ENCODE peak calls at places on chromosome 4, in seven cellular contexts. One of them, this sample, is unnamed.

GRCh38 chr4:22444813-22445212 is 71.1 kb downstream of the ADGRA3 start:
- DNase-seq in choroid plexus epithelial cell: no peak
- DNase-seq in HCT116: no peak
- DNase-seq in IMR-90: no peak
- DNase-seq in nephron progenitor cell: no peak
- DNase-seq in HFF-Myc: no peak
- DNase-seq in OCI-LY7: no peak
- DNase-seq in this sample: no peak

GRCh38 chr4:129839687-129840086 is 743.7 kb downstream of the C4orf33 start:
- DNase-seq in choroid plexus epithelial cell: peak; percentile 13
- DNase-seq in HCT116: no peak
- DNase-seq in IMR-90: no peak
- DNase-seq in nephron progenitor cell: no peak
- DNase-seq in HFF-Myc: no peak
- DNase-seq in OCI-LY7: no peak
- DNase-seq in this sample: no peak

GRCh38 chr4:39469429-39470077 is 10.7 kb downstream of the LIAS start:
- DNase-seq in choroid plexus epithelial cell: peak; percentile 90
- DNase-seq in HCT116: peak; percentile 86
- DNase-seq in IMR-90: peak; percentile 87
- DNase-seq in nephron progenitor cell: peak; percentile 41
- DNase-seq in HFF-Myc: peak; percentile 74
- DNase-seq in OCI-LY7: peak; percentile 80
- DNase-seq in this sample: peak; percentile 42

GRCh38 chr4:3869661-3870566 is 103.7 kb downstream of the ADRA2C start:
- DNase-seq in choroid plexus epithelial cell: no peak
- DNase-seq in HCT116: no peak
- DNase-seq in IMR-90: no peak
- DNase-seq in nephron progenitor cell: no peak
- DNase-seq in HFF-Myc: no peak
- DNase-seq in OCI-LY7: no peak
- DNase-seq in this sample: peak; percentile 19

GRCh38 chr4:52956691-52957090 is 94.6 kb downstream of the RASL11B start:
- DNase-seq in choroid plexus epithelial cell: peak; percentile 10
- DNase-seq in HCT116: no peak
- DNase-seq in IMR-90: peak; percentile 33
- DNase-seq in nephron progenitor cell: no peak
- DNase-seq in HFF-Myc: no peak
- DNase-seq in OCI-LY7: no peak
- DNase-seq in this sample: no peak

GRCh38 chr4:40995850-40996249 is 218.5 kb downstream of the APBB2 start:
- DNase-seq in choroid plexus epithelial cell: peak; percentile 76
- DNase-seq in HCT116: no peak
- DNase-seq in IMR-90: peak; percentile 83
- DNase-seq in nephron progenitor cell: no peak
- DNase-seq in HFF-Myc: no peak
- DNase-seq in OCI-LY7: peak; percentile 20
- DNase-seq in this sample: no peak

GRCh38 chr4:179059396-179059795 is 1617.2 kb upstream of the AGA start:
- DNase-seq in choroid plexus epithelial cell: no peak
- DNase-seq in HCT116: no peak
- DNase-seq in IMR-90: no peak
- DNase-seq in nephron progenitor cell: no peak
- DNase-seq in HFF-Myc: no peak
- DNase-seq in OCI-LY7: no peak
- DNase-seq in this sample: no peak

GRCh38 chr4:24164054-24164453 is 274.2 kb upstream of the PPARGC1A start:
- DNase-seq in choroid plexus epithelial cell: peak; percentile 8
- DNase-seq in HCT116: no peak
- DNase-seq in IMR-90: peak; percentile 39
- DNase-seq in nephron progenitor cell: no peak
- DNase-seq in HFF-Myc: no peak
- DNase-seq in OCI-LY7: no peak
- DNase-seq in this sample: no peak

GRCh38 chr4:40307627-40308497 is 27.3 kb upstream of the CHRNA9 start:
- DNase-seq in choroid plexus epithelial cell: no peak
- DNase-seq in HCT116: no peak
- DNase-seq in IMR-90: no peak
- DNase-seq in nephron progenitor cell: no peak
- DNase-seq in HFF-Myc: no peak
- DNase-seq in OCI-LY7: peak; percentile 87
- DNase-seq in this sample: no peak

GRCh38 chr4:24551492-24552330 is 32.6 kb downstream of the DHX15 start:
- DNase-seq in choroid plexus epithelial cell: peak; percentile 61
- DNase-seq in HCT116: peak; percentile 2
- DNase-seq in IMR-90: peak; percentile 70
- DNase-seq in nephron progenitor cell: no peak
- DNase-seq in HFF-Myc: no peak
- DNase-seq in OCI-LY7: no peak
- DNase-seq in this sample: no peak

GRCh38 chr4:84634961-84635360 is 52.0 kb downstream of the CDS1 start:
- DNase-seq in choroid plexus epithelial cell: no peak
- DNase-seq in HCT116: no peak
- DNase-seq in IMR-90: no peak
- DNase-seq in nephron progenitor cell: no peak
- DNase-seq in HFF-Myc: no peak
- DNase-seq in OCI-LY7: no peak
- DNase-seq in this sample: no peak

GRCh38 chr4:156968479-156968984 is 3.1 kb downstream of the PDGFC start:
- DNase-seq in choroid plexus epithelial cell: peak; percentile 91
- DNase-seq in HCT116: peak; percentile 62
- DNase-seq in IMR-90: peak; percentile 85
- DNase-seq in nephron progenitor cell: peak; percentile 73
- DNase-seq in HFF-Myc: peak; percentile 77
- DNase-seq in OCI-LY7: peak; percentile 37
- DNase-seq in this sample: peak; percentile 58

GRCh38 chr4:25949166-25949748 is 35.2 kb downstream of the SMIM20 start:
- DNase-seq in choroid plexus epithelial cell: peak; percentile 47
- DNase-seq in HCT116: no peak
- DNase-seq in IMR-90: no peak
- DNase-seq in nephron progenitor cell: peak; percentile 41
- DNase-seq in HFF-Myc: no peak
- DNase-seq in OCI-LY7: no peak
- DNase-seq in this sample: no peak

GRCh38 chr4:64799751-64800150 is 390.5 kb upstream of the TECRL start:
- DNase-seq in choroid plexus epithelial cell: no peak
- DNase-seq in HCT116: no peak
- DNase-seq in IMR-90: no peak
- DNase-seq in nephron progenitor cell: no peak
- DNase-seq in HFF-Myc: no peak
- DNase-seq in OCI-LY7: no peak
- DNase-seq in this sample: no peak

GRCh38 chr4:138870739-138871633 is 144.6 kb upstream of the NOCT start:
- DNase-seq in choroid plexus epithelial cell: peak; percentile 85
- DNase-seq in HCT116: peak; percentile 65
- DNase-seq in IMR-90: peak; percentile 78
- DNase-seq in nephron progenitor cell: peak; percentile 74
- DNase-seq in HFF-Myc: peak; percentile 62
- DNase-seq in OCI-LY7: peak; percentile 60
- DNase-seq in this sample: peak; percentile 66

GRCh38 chr4:188282620-188283232 is 143.5 kb downstream of the TRIML1 start:
- DNase-seq in choroid plexus epithelial cell: no peak
- DNase-seq in HCT116: no peak
- DNase-seq in IMR-90: no peak
- DNase-seq in nephron progenitor cell: peak; percentile 43
- DNase-seq in HFF-Myc: no peak
- DNase-seq in OCI-LY7: no peak
- DNase-seq in this sample: peak; percentile 29

GRCh38 chr4:87855540-87855939 is 22.8 kb downstream of the MEPE start:
- DNase-seq in choroid plexus epithelial cell: no peak
- DNase-seq in HCT116: no peak
- DNase-seq in IMR-90: no peak
- DNase-seq in nephron progenitor cell: no peak
- DNase-seq in HFF-Myc: no peak
- DNase-seq in OCI-LY7: no peak
- DNase-seq in this sample: no peak

GRCh38 chr4:87853891-87854290 is 21.1 kb downstream of the MEPE start:
- DNase-seq in choroid plexus epithelial cell: no peak
- DNase-seq in HCT116: no peak
- DNase-seq in IMR-90: no peak
- DNase-seq in nephron progenitor cell: no peak
- DNase-seq in HFF-Myc: no peak
- DNase-seq in OCI-LY7: no peak
- DNase-seq in this sample: no peak

GRCh38 chr4:87851332-87851731 is 18.6 kb downstream of the MEPE start:
- DNase-seq in choroid plexus epithelial cell: no peak
- DNase-seq in HCT116: no peak
- DNase-seq in IMR-90: no peak
- DNase-seq in nephron progenitor cell: no peak
- DNase-seq in HFF-Myc: no peak
- DNase-seq in OCI-LY7: no peak
- DNase-seq in this sample: no peak

GRCh38 chr4:87851955-87852354 is 19.2 kb downstream of the MEPE start:
- DNase-seq in choroid plexus epithelial cell: no peak
- DNase-seq in HCT116: no peak
- DNase-seq in IMR-90: no peak
- DNase-seq in nephron progenitor cell: no peak
- DNase-seq in HFF-Myc: no peak
- DNase-seq in OCI-LY7: no peak
- DNase-seq in this sample: no peak

DNA sequence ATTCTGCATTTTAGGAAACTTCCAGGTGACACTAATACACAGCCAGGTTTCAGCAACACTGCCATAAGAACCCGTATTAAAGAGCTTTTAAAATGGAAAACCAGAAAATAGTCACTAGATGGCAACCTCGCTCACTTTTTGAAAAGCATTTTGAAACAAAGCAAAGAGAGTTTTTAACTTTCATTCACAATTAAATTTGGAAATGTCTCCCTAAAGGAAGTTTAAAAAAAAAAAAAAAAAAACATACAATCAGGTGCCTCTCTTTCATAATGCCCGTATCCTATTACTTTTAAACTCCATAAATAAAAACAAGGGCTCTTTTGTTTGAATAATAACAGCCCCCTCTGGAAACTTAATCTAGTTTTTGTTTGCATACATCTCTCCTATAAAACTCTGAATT is 20.3 kb downstream of the MEPE start:
- DNase-seq in choroid plexus epithelial cell: peak; percentile 79
- DNase-seq in HCT116: peak; percentile 45
- DNase-seq in IMR-90: peak; percentile 51
- DNase-seq in nephron progenitor cell: no peak
- DNase-seq in HFF-Myc: no peak
- DNase-seq in OCI-LY7: peak; percentile 33
- DNase-seq in this sample: no peak
- TF ChIP-seq CTCF in choroid plexus epithelial cell: peak; percentile 55
- TF ChIP-seq CTCF in HCT116: peak; percentile 42
- TF ChIP-seq CTCF in IMR-90: peak; percentile 60
- TF ChIP-seq CTCF in nephron progenitor cell: peak; percentile 51
- TF ChIP-seq CTCF in HFF-Myc: peak; percentile 26
- TF ChIP-seq CTCF in OCI-LY7: peak; percentile 81
- TF ChIP-seq CTCF in this sample: peak; percentile 30

DNA sequence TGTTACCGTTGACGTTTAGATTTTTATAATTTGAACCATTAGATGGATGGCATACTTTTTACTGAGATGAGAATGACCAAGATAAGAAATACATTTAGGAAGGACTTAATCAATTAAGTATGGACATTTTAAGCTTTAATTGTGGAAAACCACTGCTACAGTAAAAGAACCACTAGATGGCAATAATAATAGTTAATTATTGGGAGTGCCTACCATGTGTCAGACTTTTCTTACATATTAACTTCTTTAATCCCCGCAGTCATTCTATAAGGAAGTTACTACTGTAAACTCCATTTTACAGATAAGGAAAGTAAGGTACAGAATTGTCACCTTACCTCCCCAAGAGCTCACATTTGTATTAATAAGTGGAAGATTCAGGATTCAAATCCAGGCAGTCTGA is 48.5 kb upstream of the MYOZ2 start:
- DNase-seq in choroid plexus epithelial cell: peak; percentile 47
- DNase-seq in HCT116: no peak
- DNase-seq in IMR-90: no peak
- DNase-seq in nephron progenitor cell: no peak
- DNase-seq in HFF-Myc: no peak
- DNase-seq in OCI-LY7: no peak
- DNase-seq in this sample: no peak
- TF ChIP-seq CTCF in choroid plexus epithelial cell: peak; percentile 51
- TF ChIP-seq CTCF in HCT116: peak; percentile 13
- TF ChIP-seq CTCF in IMR-90: peak; percentile 25
- TF ChIP-seq CTCF in nephron progenitor cell: no peak
- TF ChIP-seq CTCF in HFF-Myc: no peak
- TF ChIP-seq CTCF in OCI-LY7: peak; percentile 60
- TF ChIP-seq CTCF in this sample: no peak

GRCh38 chr4:48129307-48130014 is 4.6 kb downstream of the TXK start:
- DNase-seq in choroid plexus epithelial cell: no peak
- DNase-seq in HCT116: no peak
- DNase-seq in IMR-90: no peak
- DNase-seq in nephron progenitor cell: no peak
- DNase-seq in HFF-Myc: no peak
- DNase-seq in OCI-LY7: no peak
- DNase-seq in this sample: no peak
- TF ChIP-seq CTCF in choroid plexus epithelial cell: peak; percentile 19
- TF ChIP-seq CTCF in HCT116: peak; percentile 26
- TF ChIP-seq CTCF in IMR-90: no peak
- TF ChIP-seq CTCF in nephron progenitor cell: no peak
- TF ChIP-seq CTCF in HFF-Myc: no peak
- TF ChIP-seq CTCF in OCI-LY7: peak; percentile 37
- TF ChIP-seq CTCF in this sample: no peak

GRCh38 chr4:15779336-15779735 is 1.2 kb downstream of the CD38 start:
- DNase-seq in choroid plexus epithelial cell: peak; percentile 83
- DNase-seq in HCT116: no peak
- DNase-seq in IMR-90: peak; percentile 53
- DNase-seq in nephron progenitor cell: peak; percentile 32
- DNase-seq in HFF-Myc: peak; percentile 16
- DNase-seq in OCI-LY7: no peak
- DNase-seq in this sample: peak; percentile 23
- TF ChIP-seq CTCF in choroid plexus epithelial cell: peak; percentile 76
- TF ChIP-seq CTCF in HCT116: no peak
- TF ChIP-seq CTCF in IMR-90: peak; percentile 39
- TF ChIP-seq CTCF in nephron progenitor cell: no peak
- TF ChIP-seq CTCF in HFF-Myc: peak; percentile 35
- TF ChIP-seq CTCF in OCI-LY7: peak; percentile 42
- TF ChIP-seq CTCF in this sample: no peak

DNA sequence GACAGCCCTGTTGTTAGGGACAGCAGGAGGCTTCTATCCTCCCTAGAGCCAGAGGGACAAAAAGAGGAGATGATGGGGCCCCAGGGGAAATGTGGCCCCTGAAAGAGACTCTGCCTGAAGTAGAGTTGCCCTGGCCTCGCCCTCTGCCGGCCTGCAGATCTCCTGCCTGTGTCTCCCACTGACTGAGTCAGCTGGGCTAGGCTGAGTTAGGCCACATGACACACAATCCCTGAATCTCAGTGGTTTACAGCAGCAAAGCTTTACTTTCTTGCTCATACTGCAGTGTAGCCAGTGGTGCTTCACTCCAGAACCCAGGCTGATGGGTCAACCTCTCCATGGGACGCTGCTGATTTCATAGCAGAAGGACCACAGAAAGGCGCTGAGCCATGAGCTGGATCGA is 23.5 kb downstream of the DRD5 start:
- DNase-seq in choroid plexus epithelial cell: peak; percentile 12
- DNase-seq in HCT116: no peak
- DNase-seq in IMR-90: no peak
- DNase-seq in nephron progenitor cell: no peak
- DNase-seq in HFF-Myc: no peak
- DNase-seq in OCI-LY7: no peak
- DNase-seq in this sample: no peak
- TF ChIP-seq CTCF in choroid plexus epithelial cell: no peak
- TF ChIP-seq CTCF in HCT116: no peak
- TF ChIP-seq CTCF in IMR-90: no peak
- TF ChIP-seq CTCF in nephron progenitor cell: no peak
- TF ChIP-seq CTCF in HFF-Myc: no peak
- TF ChIP-seq CTCF in OCI-LY7: no peak
- TF ChIP-seq CTCF in this sample: no peak

This sample was measured in glutamatergic neuron.